ENCODE peak calls at places on chromosomes 1 and 21, in seven cellular contexts. N, D, I, U, L, O and F are unnamed samples.

GRCh38 chr1:154819628-154820590 is 50.2 kb downstream of the KCNN3 start:
- DNase-seq in U (no peak), L (peak), O (no peak), I (no peak), N (peak), D (no peak), F (peak)

GRCh38 chr1:201357636-201358348 is 19.7 kb downstream of the TNNT2 start:
- DNase-seq in D (no peak), I (no peak), L (no peak), O (no peak), N (no peak), U (no peak), F (no peak)

GRCh38 chr1:24643362-24644346 is 552 bp downstream of the SRRM1 start:
- DNase-seq in L (peak), D (peak), I (peak), O (no peak), N (no peak), U (no peak), F (peak)

GRCh38 chr1:25771246-25772114 is 28.5 kb upstream of the SELENON start:
- DNase-seq in D (no peak), I (no peak), O (peak), L (peak), U (no peak), N (peak), F (peak)

GRCh38 chr1:225772323-225772768 is 5.3 kb upstream of the SRP9 start:
- DNase-seq in O (peak), U (peak), N (peak), D (peak), L (peak), I (peak), F (peak)

GRCh38 chr1:17369466-17369865 is 2.5 kb upstream of the PADI6 start:
- DNase-seq in L (no peak), N (no peak), I (peak), U (no peak), O (no peak), D (no peak), F (no peak)

GRCh38 chr1:8348777-8349472 is 31.0 kb downstream of the SLC45A1 start:
- DNase-seq in U (peak), I (peak), L (peak), O (peak), D (peak), N (peak), F (peak)

GRCh38 chr1:113860891-113861290 is 10.6 kb downstream of the PTPN22 start:
- DNase-seq in D (no peak), U (no peak), N (no peak), I (peak), O (no peak), L (no peak), F (no peak)

GRCh38 chr1:64292399-64292798 is 89.0 kb downstream of the UBE2U start:
- DNase-seq in I (no peak), U (no peak), L (no peak), D (no peak), O (no peak), N (no peak), F (no peak)

GRCh38 chr1:80767711-80768110 is 1033.0 kb upstream of the ADGRL2 start:
- DNase-seq in I (no peak), N (no peak), U (no peak), D (no peak), L (no peak), O (no peak), F (no peak)

GRCh38 chr1:231487019-231487418 is 41.5 kb upstream of the TSNAX start:
- DNase-seq in O (no peak), D (no peak), U (no peak), N (no peak), I (peak), L (no peak), F (no peak)

GRCh38 chr1:48470506-48470905 is 1.5 kb downstream of the SPATA6 start:
- DNase-seq in L (peak), U (peak), N (no peak), D (no peak), I (peak), O (no peak), F (no peak)

GRCh38 chr1:241351841-241352240 is 5.2 kb downstream of the RGS7 start:
- DNase-seq in N (no peak), O (no peak), D (no peak), L (no peak), U (no peak), I (no peak), F (no peak)

GRCh38 chr1:193417945-193418744 is 231.7 kb upstream of the B3GALT2 start:
- DNase-seq in I (peak), N (no peak), D (no peak), O (no peak), L (no peak), U (no peak), F (no peak)

GRCh38 chr21:29343517-29343916 is 44.8 kb downstream of the BACH1 start:
- DNase-seq in I (peak), U (no peak), N (no peak), D (no peak), L (no peak), O (no peak), F (no peak)

GRCh38 chr1:93842750-93843500 is 36.1 kb downstream of the DNTTIP2 start:
- DNase-seq in O (no peak), U (no peak), L (no peak), I (peak), N (no peak), D (no peak), F (no peak)

GRCh38 chr1:121519042-121519755 is 334.4 kb downstream of the SRGAP2C start:
- DNase-seq in N (peak), O (peak), I (no peak), D (no peak), L (peak), U (no peak), F (no peak)

GRCh38 chr1:30525980-30526651 is 197.3 kb downstream of the MATN1 start:
- DNase-seq in L (no peak), U (peak), D (no peak), I (peak), O (no peak), N (no peak), F (no peak)

GRCh38 chr1:244067893-244068292 is 16.8 kb downstream of the ZBTB18 start:
- DNase-seq in I (no peak), O (no peak), N (no peak), L (no peak), U (no peak), D (no peak), F (no peak)

GRCh38 chr1:94095112-94095637 is 25.8 kb downstream of the ABCA4 start:
- DNase-seq in O (no peak), I (peak), N (no peak), D (no peak), L (no peak), U (peak), F (no peak)

GRCh38 chr1:28642056-28642846 is 616 bp downstream of the TAF12 start:
- DNase-seq in I (no peak), N (no peak), U (no peak), O (peak), D (no peak), L (peak), F (no peak)

GRCh38 chr1:20329793-20330542 is 39.3 kb downstream of the VWA5B1 start:
- DNase-seq in U (no peak), L (no peak), D (no peak), O (no peak), I (no peak), N (no peak), F (no peak)

GRCh38 chr1:31318146-31318545 is 21.3 kb downstream of the ZCCHC17 start:
- DNase-seq in D (no peak), O (no peak), I (no peak), U (no peak), L (no peak), N (no peak), F (no peak)

GRCh38 chr1:78658901-78659300 is 9.3 kb downstream of the IFI44 start:
- DNase-seq in U (no peak), D (no peak), N (no peak), L (no peak), I (no peak), O (no peak), F (no peak)

GRCh38 chr1:1981142-1981500 is 22.5 kb downstream of the CFAP74 start:
- DNase-seq in N (no peak), L (no peak), I (no peak), D (no peak), O (no peak), U (no peak), F (no peak)

GRCh38 chr1:116322752-116323405 is 50.2 kb upstream of the ATP1A1 start:
- DNase-seq in U (no peak), I (no peak), D (no peak), N (no peak), L (no peak), O (no peak), F (no peak)

GRCh38 chr1:84688461-84689061 is 1.7 kb downstream of the SSX2IP start:
- DNase-seq in D (no peak), U (no peak), O (no peak), L (peak), N (no peak), I (no peak), F (no peak)

GRCh38 chr1:25991937-25992688 is 5.8 kb downstream of the PAFAH2 start:
- DNase-seq in L (no peak), U (no peak), O (no peak), N (no peak), I (peak), D (no peak), F (no peak)

GRCh38 chr1:97621955-97622354 is 298.9 kb downstream of the DPYD start:
- DNase-seq in D (no peak), N (no peak), O (no peak), I (no peak), U (no peak), L (no peak), F (no peak)